ENCODE peak calls at places on chromosomes 13 and 19, in five cellular contexts. D, P, E, V and S are unnamed samples.

GRCh38 chr13:20231839-20232555 is at the start of gene GJB6:
- DNase-seq in D (no peak), P (no peak), E (peak), V (no peak), S (no peak)

GRCh38 chr19:6250024-6250605 is 29.7 kb downstream of the MLLT1 start:
- DNase-seq in D (no peak), P (peak), E (no peak), V (peak), S (no peak)

GRCh38 chr13:89458456-89458855 is 1787.3 kb downstream of the SLITRK5 start:
- DNase-seq in D (no peak), P (peak), E (no peak), V (no peak), S (no peak)

GRCh38 chr19:38990949-38991697 is 15.6 kb upstream of the FBXO17 start:
- DNase-seq in D (no peak), P (peak), E (no peak), V (no peak), S (peak)

GRCh38 chr13:50365300-50365682 is 350.0 kb downstream of the KCNRG start:
- DNase-seq in D (peak), P (peak), E (no peak), V (no peak), S (no peak)

GRCh38 chr19:36686365-36687213 is 823 bp upstream of the ZNF567 start:
- DNase-seq in D (peak), P (peak), E (peak), V (peak), S (peak)

GRCh38 chr19:17243854-17244617 is 1.7 kb downstream of the NR2F6 start:
- DNase-seq in D (peak), P (peak), E (peak), V (peak), S (peak)

GRCh38 chr13:46934749-46935148 is 37.9 kb upstream of the HTR2A start:
- DNase-seq in D (no peak), P (no peak), E (no peak), V (no peak), S (no peak)

GRCh38 chr19:9885077-9885552 is 50.0 kb downstream of the PIN1 start:
- DNase-seq in D (peak), P (peak), E (peak), V (peak), S (no peak)

GRCh38 chr19:17855333-17856152 is 4.2 kb upstream of the RPL18A start:
- DNase-seq in D (peak), P (peak), E (peak), V (peak), S (peak)

DNA sequence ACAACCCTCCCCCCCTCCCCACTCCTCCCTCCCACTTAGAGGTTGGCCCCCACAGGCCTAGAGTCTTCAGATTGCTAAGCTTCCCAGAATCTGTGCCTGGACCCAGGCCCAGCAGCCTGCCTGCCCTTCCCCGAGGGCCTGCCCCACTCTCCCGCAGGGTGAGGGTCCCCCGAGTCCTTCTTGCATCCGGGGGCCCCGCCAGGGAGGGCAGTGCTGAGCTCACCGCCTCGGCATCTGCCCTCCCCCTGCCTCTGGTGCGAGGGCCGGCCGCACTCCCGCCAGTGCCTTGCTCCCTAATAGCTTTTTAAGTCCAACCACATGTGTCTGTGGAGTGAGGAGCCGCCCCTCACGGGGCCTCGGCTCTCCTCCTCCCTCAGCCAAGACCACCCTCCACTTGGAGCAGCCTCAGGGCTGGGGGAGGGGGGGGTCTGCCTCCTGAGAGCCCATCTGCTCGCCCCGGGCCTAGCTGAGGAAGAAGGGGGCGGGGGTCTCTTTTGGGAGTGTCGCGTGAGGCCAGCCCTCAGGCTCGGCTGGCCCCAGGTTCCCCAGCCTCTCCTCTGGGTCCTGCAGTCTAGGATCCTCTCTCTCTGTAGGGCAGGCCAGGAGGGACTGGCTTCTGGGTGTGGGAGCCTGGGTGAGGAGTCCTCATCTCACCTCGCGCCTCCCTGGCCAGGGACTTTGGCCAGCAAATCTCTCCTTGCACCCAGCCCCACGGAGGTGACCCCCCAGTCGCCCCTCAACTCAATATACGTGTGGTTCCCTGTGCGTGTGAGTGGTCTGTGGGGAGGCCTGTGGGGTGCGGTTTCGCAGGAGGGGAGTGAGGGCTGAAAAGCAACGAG is 47.2 kb downstream of the LYL1 start:
- DNase-seq in D (peak), P (peak), E (peak), V (peak), S (no peak)
- TF ChIP-seq CTCF in D (no peak), P (no peak), E (no peak), V (no peak), S (no peak)

DNA sequence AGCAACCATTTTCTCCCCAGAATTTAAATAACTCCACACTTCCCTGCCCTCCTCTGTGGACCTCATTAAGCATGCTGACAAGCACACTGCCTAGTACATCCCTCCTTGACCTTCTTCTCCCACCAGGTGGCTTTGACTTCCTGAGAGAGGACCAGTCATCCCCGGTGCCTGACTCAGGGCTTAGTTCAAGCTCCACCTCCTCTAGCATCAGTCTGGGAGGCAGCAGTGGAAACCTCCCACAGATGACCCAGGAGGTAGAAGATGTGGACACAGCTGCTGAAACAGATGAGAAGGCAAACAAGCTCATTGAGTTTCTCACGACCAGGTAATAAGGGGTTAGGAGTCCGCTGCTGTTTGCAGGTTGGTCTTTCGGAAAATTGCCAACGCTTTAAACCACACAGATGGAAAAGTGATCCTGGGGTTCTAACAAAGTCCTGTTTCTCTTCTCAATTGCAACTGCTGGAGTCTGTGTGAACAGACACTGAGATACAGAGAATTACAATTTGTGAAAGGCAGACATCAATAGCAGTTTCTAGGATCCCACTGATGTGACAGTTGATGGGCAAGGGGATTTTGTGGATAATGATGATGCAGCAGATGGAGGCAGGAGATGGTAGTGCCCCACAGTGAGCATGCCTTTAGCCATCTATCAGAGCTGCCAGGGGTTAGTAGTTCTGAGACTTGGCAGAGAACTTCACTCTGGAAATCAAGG is 86.7 kb downstream of the ZAR1L start:
- DNase-seq in D (peak), P (peak), E (no peak), V (no peak), S (no peak)
- TF ChIP-seq CTCF in D (no peak), P (no peak), E (no peak), V (no peak), S (no peak)

DNA sequence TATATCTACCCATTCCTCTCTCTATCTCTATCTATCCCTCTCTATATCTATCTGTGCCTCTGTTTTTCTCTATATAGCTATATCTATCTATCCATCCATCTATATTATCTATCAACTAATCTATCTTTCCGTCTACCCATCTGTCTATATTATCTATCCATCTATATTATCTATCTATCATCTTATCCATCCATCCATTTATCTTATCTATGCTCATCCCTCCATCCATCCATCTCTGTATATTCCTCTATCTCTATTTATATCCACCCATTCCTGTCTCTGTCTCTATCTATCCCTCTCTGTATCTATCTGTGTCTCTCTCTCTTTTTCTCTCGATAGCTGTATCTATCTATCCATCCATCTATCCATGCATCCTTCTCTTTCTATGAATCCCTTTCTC is 14.2 kb downstream of the PTGER1 start:
- DNase-seq in D (no peak), P (no peak), E (no peak), V (no peak), S (no peak)
- TF ChIP-seq CTCF in D (no peak), P (no peak), E (no peak), V (no peak), S (no peak)

GRCh38 chr19:2869618-2870017 is 2.5 kb downstream of the ZNF556 start:
- DNase-seq in D (no peak), P (no peak), E (no peak), V (no peak), S (no peak)
- TF ChIP-seq CTCF in D (no peak), P (no peak), E (no peak), V (no peak), S (no peak)

GRCh38 chr13:23778007-23778687 is 111.1 kb downstream of the MIPEP start:
- DNase-seq in D (no peak), P (peak), E (no peak), V (peak), S (no peak)
- TF ChIP-seq CTCF in D (peak), P (no peak), E (no peak), V (peak), S (no peak)

GRCh38 chr19:46181386-46181774 is 33.3 kb downstream of the IGFL2 start:
- DNase-seq in D (peak), P (peak), E (no peak), V (peak), S (no peak)

GRCh38 chr19:46179076-46179740 is 31.2 kb downstream of the IGFL2 start:
- DNase-seq in D (no peak), P (no peak), E (no peak), V (no peak), S (no peak)

GRCh38 chr19:46173886-46174475 is 25.9 kb downstream of the IGFL2 start:
- DNase-seq in D (no peak), P (no peak), E (no peak), V (no peak), S (no peak)

GRCh38 chr19:46180701-46181385 is 32.8 kb downstream of the IGFL2 start:
- DNase-seq in D (no peak), P (peak), E (no peak), V (peak), S (no peak)

GRCh38 chr19:46176116-46176860 is 28.2 kb downstream of the IGFL2 start:
- DNase-seq in D (no peak), P (no peak), E (no peak), V (no peak), S (no peak)
- TF ChIP-seq CTCF in D (no peak), P (no peak), E (no peak), V (no peak), S (no peak)

DNA sequence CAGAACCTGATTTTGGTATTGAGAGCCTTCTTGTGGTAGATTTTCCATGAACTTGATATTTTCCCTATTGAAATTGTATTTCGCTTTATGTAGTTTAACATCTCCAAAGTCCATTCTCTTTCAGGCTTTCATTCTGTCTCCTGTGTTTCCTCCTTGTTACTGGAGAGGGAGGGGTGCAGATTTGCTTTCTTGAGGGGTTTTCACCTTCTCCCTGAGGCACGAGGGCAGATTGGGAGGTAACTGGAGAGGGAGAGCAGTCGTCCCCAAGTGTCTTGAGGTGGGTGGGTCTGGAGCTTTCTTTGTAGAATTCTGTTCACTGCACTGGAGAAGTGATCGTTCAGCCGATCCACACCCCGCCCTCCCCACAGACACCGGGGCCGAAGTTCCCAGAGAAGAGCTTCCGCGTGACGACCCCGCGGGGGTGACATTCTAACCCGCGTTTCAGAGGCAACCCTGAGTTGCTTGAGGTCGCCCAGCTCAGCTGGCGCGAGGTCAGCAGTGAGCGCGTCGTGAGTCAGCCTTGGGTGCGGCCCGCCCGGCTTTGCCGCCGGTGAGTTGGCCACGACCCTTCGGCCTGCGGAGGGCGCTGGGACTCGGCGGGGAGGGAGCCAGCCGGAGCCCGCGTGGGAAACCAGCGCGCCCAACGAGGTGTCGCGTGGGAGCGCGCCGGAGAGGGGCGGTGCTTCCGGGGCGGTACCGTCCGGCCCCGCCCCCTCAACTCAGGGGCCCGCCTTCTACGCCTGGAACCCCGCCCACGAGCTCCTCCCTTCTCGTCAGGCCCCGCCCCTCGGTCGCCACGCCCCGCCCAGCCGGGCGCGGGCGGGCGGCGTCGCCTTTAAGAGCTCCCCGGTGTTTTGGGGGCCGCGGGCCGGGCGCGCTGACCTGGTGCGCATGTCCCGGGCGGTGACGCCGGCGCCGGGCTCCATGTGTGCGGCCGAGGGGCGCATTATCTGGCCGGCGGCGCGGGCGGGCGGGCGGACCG is at the start of gene GATAD2A:
- DNase-seq in D (peak), P (peak), E (peak), V (peak), S (peak)
- TF ChIP-seq CTCF in D (no peak), P (peak), E (peak), V (no peak), S (no peak)

GRCh38 chr13:62510906-62511655 is 1095.4 kb upstream of the PCDH20 start:
- DNase-seq in D (no peak), P (no peak), E (no peak), V (peak), S (no peak)

GRCh38 chr13:62512194-62513141 is 1096.8 kb upstream of the PCDH20 start:
- DNase-seq in D (peak), P (peak), E (peak), V (peak), S (no peak)
- TF ChIP-seq CTCF in D (peak), P (peak), E (peak), V (peak), S (peak)